ENCODE peak calls at places on chromosomes 6 and 20, in ten cellular contexts. A, Y, R, G, I, E, T, J, O and N are unnamed samples.
A peak's percentile ranks its signal among the peaks of the same experiment; 100 is the strongest.

GRCh38 chr20:53692465-53693067 is 98.9 kb upstream of the ZNF217 start:
- DNase-seq in A (peak; percentile 26), Y (no peak), R (no peak), G (no peak), I (peak; percentile 71), E (no peak), T (peak; percentile 26), J (no peak), O (no peak), N (no peak)

GRCh38 chr6:75611702-75612375 is 10.2 kb downstream of the SENP6 start:
- DNase-seq in A (no peak), Y (no peak), R (no peak), G (no peak), I (no peak), E (no peak), T (no peak), J (no peak), O (no peak), N (no peak)

GRCh38 chr6:130513770-130514169 is 148.0 kb downstream of the TMEM200A start:
- DNase-seq in A (peak; percentile 36), Y (no peak), R (no peak), G (no peak), I (no peak), E (no peak), T (peak; percentile 9), J (peak; percentile 60), O (no peak), N (no peak)

GRCh38 chr20:51311636-51312479 is 230.7 kb downstream of the NFATC2 start:
- DNase-seq in A (no peak), Y (no peak), R (no peak), G (no peak), I (no peak), E (no peak), T (no peak), J (no peak), O (no peak), N (no peak)

GRCh38 chr6:168062346-168063289 is 16.4 kb downstream of the FRMD1 start:
- DNase-seq in A (no peak), Y (no peak), R (no peak), G (no peak), I (no peak), E (no peak), T (no peak), J (no peak), O (no peak), N (no peak)

GRCh38 chr6:124487778-124488431 is 474.3 kb upstream of the RNF217 start:
- DNase-seq in A (no peak), Y (no peak), R (no peak), G (no peak), I (no peak), E (no peak), T (no peak), J (no peak), O (no peak), N (no peak)

GRCh38 chr20:20603339-20603990 is 109.0 kb downstream of the RALGAPA2 start:
- DNase-seq in A (no peak), Y (no peak), R (no peak), G (no peak), I (peak; percentile 78), E (no peak), T (no peak), J (no peak), O (no peak), N (no peak)

GRCh38 chr20:33516882-33517281 is 27.0 kb downstream of the CBFA2T2 start:
- DNase-seq in A (no peak), Y (no peak), R (no peak), G (no peak), I (no peak), E (no peak), T (no peak), J (no peak), O (no peak), N (no peak)

GRCh38 chr6:87472525-87473418 is at the start of gene SLC35A1:
- DNase-seq in A (peak; percentile 76), Y (no peak), R (peak; percentile 24), G (peak; percentile 91), I (peak; percentile 97), E (peak; percentile 86), T (peak; percentile 89), J (peak; percentile 94), O (peak; percentile 91), N (peak; percentile 90)
- TF ChIP-seq POLR2A in A (peak; percentile 8), Y (no peak), R (no peak), G (peak; percentile 36), I (peak; percentile 22), E (no peak), T (peak; percentile 87), J (peak; percentile 80), O (no peak), N (peak; percentile 68)

GRCh38 chr6:109056661-109057060 is 38.0 kb downstream of the SESN1 start:
- DNase-seq in A (no peak), Y (no peak), R (no peak), G (no peak), I (no peak), E (no peak), T (no peak), J (no peak), O (no peak), N (no peak)

GRCh38 chr6:109059148-109059547 is 35.5 kb downstream of the SESN1 start:
- DNase-seq in A (no peak), Y (no peak), R (no peak), G (no peak), I (no peak), E (no peak), T (no peak), J (no peak), O (no peak), N (no peak)

GRCh38 chr6:109060585-109060984 is 34.1 kb downstream of the SESN1 start:
- DNase-seq in A (no peak), Y (no peak), R (no peak), G (no peak), I (no peak), E (no peak), T (no peak), J (no peak), O (no peak), N (no peak)

GRCh38 chr6:109059591-109060021 is 35.0 kb downstream of the SESN1 start:
- DNase-seq in A (no peak), Y (no peak), R (no peak), G (no peak), I (no peak), E (no peak), T (no peak), J (no peak), O (no peak), N (no peak)

DNA sequence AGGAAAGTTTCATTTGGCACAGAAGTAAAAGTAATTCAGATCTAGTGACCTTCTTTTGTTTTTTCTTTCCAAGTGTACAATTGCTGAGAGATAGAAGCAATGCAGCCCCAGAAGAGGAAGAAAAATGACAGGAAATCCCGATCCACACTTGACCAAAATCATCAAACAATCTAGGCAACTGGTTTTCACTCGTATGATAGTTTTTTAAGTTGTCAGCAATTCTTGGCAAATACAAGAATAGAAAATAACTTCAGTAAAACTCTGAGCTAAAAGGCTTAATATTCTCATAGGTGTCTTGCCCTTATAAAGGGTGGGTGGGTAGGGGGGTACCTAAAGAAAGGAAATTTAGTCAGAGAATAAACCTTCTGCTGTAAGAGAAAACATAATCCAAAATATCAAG is 36.0 kb downstream of the SESN1 start:
- DNase-seq in A (no peak), Y (no peak), R (no peak), G (no peak), I (no peak), E (no peak), T (no peak), J (no peak), O (no peak), N (no peak)
- H3K4me1 ChIP-seq in A (peaks cover 28% of the 10 kb centered on the region), Y (peaks cover 37% of the 10 kb centered on the region), R (peaks cover 10% of the 10 kb centered on the region), G (peaks cover 2% of the 10 kb centered on the region), I (peaks cover 34% of the 10 kb centered on the region), E (peaks cover 16% of the 10 kb centered on the region), T (peaks cover 27% of the 10 kb centered on the region), J (peaks cover 3% of the 10 kb centered on the region), O (peaks cover 26% of the 10 kb centered on the region), N (peaks cover 12% of the 10 kb centered on the region)

GRCh38 chr6:98949589-98949988 is 1.8 kb upstream of the FBXL4 start:
- DNase-seq in A (no peak), Y (no peak), R (no peak), G (no peak), I (no peak), E (no peak), T (no peak), J (no peak), O (no peak), N (no peak)

GRCh38 chr6:98946266-98946817 is 1.4 kb downstream of the FBXL4 start:
- DNase-seq in A (no peak), Y (no peak), R (no peak), G (no peak), I (no peak), E (no peak), T (no peak), J (no peak), O (no peak), N (no peak)

GRCh38 chr6:98945311-98946005 is 2.3 kb downstream of the FBXL4 start:
- DNase-seq in A (no peak), Y (no peak), R (no peak), G (no peak), I (no peak), E (no peak), T (no peak), J (no peak), O (no peak), N (no peak)

GRCh38 chr6:98946877-98947410 is 802 bp downstream of the FBXL4 start:
- DNase-seq in A (peak; percentile 6), Y (no peak), R (no peak), G (peak; percentile 44), I (peak; percentile 85), E (peak; percentile 53), T (peak; percentile 63), J (peak; percentile 71), O (peak; percentile 67), N (peak; percentile 11)

DNA sequence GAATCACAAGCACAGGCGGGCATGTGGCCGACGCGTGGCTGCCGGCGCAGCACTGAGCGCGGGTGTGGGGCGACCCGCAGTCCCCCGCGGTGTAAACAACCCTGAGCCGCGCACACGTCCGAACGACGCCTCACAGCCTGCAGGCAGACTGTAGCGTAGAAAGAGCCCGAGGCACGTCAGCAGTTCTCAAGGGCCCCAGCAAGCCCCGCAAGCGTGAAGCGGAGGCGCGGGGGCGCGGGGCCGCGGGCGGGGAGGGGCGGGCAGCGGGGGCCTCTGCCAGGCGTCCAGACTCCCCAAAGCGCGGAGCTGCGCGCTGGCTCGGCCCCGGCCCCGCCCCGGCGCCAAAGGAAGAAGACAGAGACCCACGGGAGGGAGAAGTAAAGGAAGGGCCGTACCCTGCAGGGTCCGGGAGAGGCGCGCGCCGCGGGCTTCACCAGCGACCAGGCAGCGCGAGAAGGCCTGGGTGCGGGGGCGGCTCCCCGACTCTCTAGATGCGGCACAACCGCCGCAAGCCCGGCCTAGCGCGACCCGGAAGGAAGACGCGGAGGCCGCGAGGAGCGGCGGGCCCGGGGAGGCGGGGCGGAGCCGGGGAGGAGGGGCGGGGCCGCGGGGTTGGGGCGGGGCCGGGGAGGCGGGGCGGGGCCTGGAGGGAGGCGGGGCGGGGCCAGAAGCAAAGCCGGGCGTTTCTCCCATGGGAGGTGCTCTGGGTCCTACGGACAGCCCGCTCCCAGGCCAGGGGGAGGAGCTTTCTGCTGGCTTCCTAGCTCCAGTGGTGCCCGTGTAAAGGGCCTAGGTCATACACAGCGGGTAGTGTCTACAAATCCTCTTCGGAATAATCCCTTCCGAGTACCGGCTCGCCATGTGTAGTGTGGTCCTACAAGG is at the start of gene FBXL4:
- DNase-seq in A (peak; percentile 52), Y (no peak), R (peak; percentile 46), G (peak; percentile 85), I (peak; percentile 96), E (peak; percentile 86), T (peak; percentile 90), J (peak; percentile 92), O (peak; percentile 85), N (peak; percentile 84)
- TF ChIP-seq POLR2A in A (peak; percentile 38), Y (no peak), R (no peak), G (peak; percentile 42), I (no peak), E (no peak), T (peak; percentile 79), J (peak; percentile 52), O (no peak), N (no peak)

DNA sequence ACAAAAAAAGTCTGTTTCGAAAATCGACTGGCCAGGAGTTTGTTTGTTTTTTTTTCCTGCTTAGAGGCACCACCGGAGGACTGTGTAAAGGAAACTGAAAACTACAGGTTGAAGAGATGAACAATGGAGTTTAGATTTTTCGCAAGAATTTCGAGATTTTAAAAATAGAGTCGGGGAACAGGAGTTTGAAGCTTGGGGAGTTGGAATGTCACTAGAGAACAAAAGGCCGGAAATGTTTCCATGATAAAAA is 1.8 kb downstream of the QKI start:
- DNase-seq in A (no peak), Y (no peak), R (no peak), G (no peak), I (no peak), E (no peak), T (no peak), J (no peak), O (no peak), N (no peak)
- H3K4me1 ChIP-seq in A (peaks cover 31% of the 10 kb centered on the region), Y (peaks cover 55% of the 10 kb centered on the region), R (peaks cover 19% of the 10 kb centered on the region), G (no peaks in the 10 kb centered on the region), I (peaks cover 52% of the 10 kb centered on the region), E (peaks cover 8% of the 10 kb centered on the region), T (peaks cover 27% of the 10 kb centered on the region), J (no peaks in the 10 kb centered on the region), O (peaks cover 45% of the 10 kb centered on the region), N (peaks cover 54% of the 10 kb centered on the region)